ENCODE peak calls at places on chromosomes 3 and 15, in six cellular contexts. W is transverse colon; K is substantia nigra; C is stimulated activated CD4-positive, alpha-beta T cell treated with anti-CD3 and anti-CD28 coated beads, Interleukin-2, amount 100 ng/mL, for 48 hours; E is iPS DF 19.7; R is EL. P is an unnamed sample.
A peak's percentile ranks its signal among the peaks of the same experiment; 100 is the strongest.

GRCh38 chr3:132432639-132433038 is 15.3 kb downstream of the DNAJC13 start:
- DNase-seq in W (no peak), K (no peak), C (no peak), E (no peak), R (peak; percentile 81), P (no peak)

GRCh38 chr3:164174049-164174448 is 904.2 kb downstream of the SI start:
- DNase-seq in W (no peak), K (no peak), C (no peak), E (no peak), R (no peak), P (no peak)

GRCh38 chr3:12965999-12966846 is 107.0 kb downstream of the IQSEC1 start:
- DNase-seq in W (no peak), K (no peak), C (no peak), E (no peak), R (no peak), P (no peak)

GRCh38 chr3:122800838-122801237 is 6.0 kb downstream of the SLC49A4 start:
- DNase-seq in W (no peak), K (no peak), C (no peak), E (no peak), R (no peak), P (no peak)

GRCh38 chr3:158672293-158673176 is at the start of gene LXN:
- DNase-seq in W (peak; percentile 93), K (peak; percentile 6), C (peak; percentile 71), E (peak; percentile 83), R (peak; percentile 89), P (peak; percentile 77)

GRCh38 chr3:188584162-188584529 is 430.2 kb downstream of the LPP start:
- DNase-seq in W (no peak), K (no peak), C (no peak), E (no peak), R (peak; percentile 80), P (no peak)

GRCh38 chr15:68676011-68676605 is 97.3 kb downstream of the CORO2B start:
- DNase-seq in W (no peak), K (no peak), C (no peak), E (no peak), R (no peak), P (no peak)

GRCh38 chr3:64011685-64012084 is 11.6 kb downstream of the PSMD6 start:
- DNase-seq in W (no peak), K (no peak), C (no peak), E (no peak), R (peak; percentile 70), P (no peak)

GRCh38 chr3:168939651-168940238 is 723.8 kb downstream of the MECOM start:
- DNase-seq in W (no peak), K (no peak), C (no peak), E (no peak), R (no peak), P (no peak)

GRCh38 chr3:30622047-30622545 is 15.7 kb downstream of the TGFBR2 start:
- DNase-seq in W (no peak), K (no peak), C (no peak), E (no peak), R (no peak), P (no peak)

GRCh38 chr3:127032296-127032990 is 49.5 kb downstream of the PLXNA1 start:
- DNase-seq in W (no peak), K (no peak), C (no peak), E (no peak), R (no peak), P (no peak)

GRCh38 chr15:64441852-64442251 is 18.5 kb upstream of the ZNF609 start:
- DNase-seq in W (no peak), K (no peak), C (no peak), E (no peak), R (no peak), P (no peak)

GRCh38 chr3:159170436-159171003 is 368.7 kb downstream of the MFSD1 start:
- DNase-seq in W (no peak), K (no peak), C (no peak), E (no peak), R (peak; percentile 66), P (no peak)

GRCh38 chr3:36700537-36701248 is 63.7 kb downstream of the DCLK3 start:
- DNase-seq in W (no peak), K (no peak), C (peak; percentile 22), E (no peak), R (peak; percentile 79), P (peak; percentile 64)

GRCh38 chr3:9037113-9037715 is 73.9 kb upstream of the RAD18 start:
- DNase-seq in W (no peak), K (no peak), C (no peak), E (no peak), R (no peak), P (no peak)

GRCh38 chr3:195033531-195034091 is 237.3 kb downstream of the XXYLT1 start:
- DNase-seq in W (peak; percentile 67), K (no peak), C (no peak), E (no peak), R (no peak), P (no peak)

GRCh38 chr15:69648775-69649735 is 196.4 kb downstream of the RPLP1 start:
- DNase-seq in W (no peak), K (no peak), C (no peak), E (peak; percentile 67), R (no peak), P (no peak)

GRCh38 chr3:172259191-172259590 is 189.1 kb downstream of the GHSR start:
- DNase-seq in W (no peak), K (no peak), C (no peak), E (no peak), R (no peak), P (no peak)

GRCh38 chr3:146274833-146275232 is 23.9 kb upstream of the PLSCR4 start:
- DNase-seq in W (no peak), K (no peak), C (no peak), E (no peak), R (peak; percentile 67), P (no peak)

P was measured in HEK293T.